ENCODE peak calls at places on chromosomes 4 and X, in eight cellular contexts. K is IMR-90, A is H9, B is cardiac muscle cell, C is dorsolateral prefrontal cortex, P is adrenal gland, U is uterus, Y is lower lobe of right lung. Q is an unnamed sample. For H3K27me3, the result is how much of the 10 kb centered on the place peaks cover.

GRCh38 chrX:40539214-40540142 is 41.3 kb upstream of the ATP6AP2 start:
- DNase-seq in B (peak), C (no peak), U (peak), P (peak), K (peak), Y (peak), A (peak), Q (peak)

GRCh38 chrX:136321532-136321931 is 20.8 kb downstream of the ADGRG4 start:
- DNase-seq in P (no peak), K (no peak), C (no peak), A (no peak), U (no peak), B (no peak), Y (no peak), Q (no peak)

GRCh38 chr4:173537628-173538147 is 7.7 kb upstream of the HAND2 start:
- DNase-seq in B (no peak), C (no peak), U (no peak), P (no peak), Y (no peak), K (no peak), A (no peak), Q (no peak)

GRCh38 chr4:145055533-145056257 is 42.3 kb downstream of the ANAPC10 start:
- DNase-seq in Y (no peak), A (no peak), K (no peak), P (no peak), C (no peak), B (no peak), U (no peak), Q (no peak)

GRCh38 chr4:121822796-121823504 is 733 bp downstream of the CCNA2 start:
- DNase-seq in U (peak), C (no peak), A (peak), B (peak), Y (peak), P (peak), K (no peak), Q (no peak)

GRCh38 chr4:74109116-74109791 is 10.3 kb upstream of the CXCL2 start:
- DNase-seq in A (peak), C (no peak), P (peak), U (no peak), Y (peak), K (peak), B (peak), Q (no peak)

GRCh38 chr4:79241846-79242245 is 84.0 kb downstream of the NAA11 start:
- DNase-seq in P (no peak), C (no peak), Y (no peak), K (peak), A (no peak), U (no peak), B (peak), Q (no peak)

GRCh38 chr4:154332681-154333421 is 158.7 kb downstream of the DCHS2 start:
- DNase-seq in A (peak), B (peak), K (peak), C (peak), U (peak), Y (peak), P (peak), Q (peak)

GRCh38 chr4:7806724-7807123 is 132.9 kb downstream of the AFAP1 start:
- DNase-seq in K (no peak), Y (no peak), A (no peak), P (no peak), C (no peak), B (no peak), U (no peak), Q (no peak)

GRCh38 chr4:113179996-113180395 is 130.5 kb downstream of the ANK2 start:
- DNase-seq in P (no peak), U (no peak), C (no peak), Y (no peak), A (no peak), B (no peak), K (peak), Q (no peak)

GRCh38 chr4:37914539-37914938 is 23.7 kb downstream of the TBC1D1 start:
- DNase-seq in B (no peak), U (no peak), C (no peak), K (no peak), Y (no peak), A (no peak), P (no peak), Q (no peak)

GRCh38 chr4:139015948-139016451 is 419 bp downstream of the NOCT start:
- DNase-seq in A (no peak), B (peak), U (no peak), C (no peak), K (peak), Y (peak), P (peak), Q (peak)

GRCh38 chr4:80235451-80235850 is 31.0 kb upstream of the FGF5 start:
- DNase-seq in Y (no peak), P (no peak), A (no peak), C (no peak), B (no peak), U (no peak), K (peak), Q (no peak)

DNA sequence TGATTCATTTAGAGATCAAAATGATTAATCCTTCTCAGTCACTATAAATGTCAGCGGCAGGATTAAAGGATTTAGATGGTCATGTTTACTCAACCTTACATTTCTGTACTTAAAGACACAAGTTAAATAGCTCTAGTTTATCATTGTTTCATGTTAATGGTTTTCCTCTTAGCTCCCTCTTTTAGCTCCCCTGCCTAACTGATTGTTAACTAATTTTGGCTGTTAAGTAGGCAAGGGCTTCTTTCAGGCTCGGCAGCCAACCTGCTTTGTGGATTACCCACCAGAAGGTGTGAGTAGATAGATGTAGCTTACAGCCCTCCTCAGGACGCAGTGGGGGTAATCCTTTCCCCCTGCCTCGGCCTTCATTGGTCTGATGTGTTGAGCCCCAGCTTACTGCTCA is 96.0 kb downstream of the TENM3 start:
- DNase-seq in C (no peak), U (no peak), P (no peak), B (no peak), Y (no peak), K (no peak), A (peak), Q (no peak)
- TF ChIP-seq CTCF in C (no peak), U (no peak), P (no peak), B (no peak), Y (no peak), K (no peak), A (peak), Q (no peak)

DNA sequence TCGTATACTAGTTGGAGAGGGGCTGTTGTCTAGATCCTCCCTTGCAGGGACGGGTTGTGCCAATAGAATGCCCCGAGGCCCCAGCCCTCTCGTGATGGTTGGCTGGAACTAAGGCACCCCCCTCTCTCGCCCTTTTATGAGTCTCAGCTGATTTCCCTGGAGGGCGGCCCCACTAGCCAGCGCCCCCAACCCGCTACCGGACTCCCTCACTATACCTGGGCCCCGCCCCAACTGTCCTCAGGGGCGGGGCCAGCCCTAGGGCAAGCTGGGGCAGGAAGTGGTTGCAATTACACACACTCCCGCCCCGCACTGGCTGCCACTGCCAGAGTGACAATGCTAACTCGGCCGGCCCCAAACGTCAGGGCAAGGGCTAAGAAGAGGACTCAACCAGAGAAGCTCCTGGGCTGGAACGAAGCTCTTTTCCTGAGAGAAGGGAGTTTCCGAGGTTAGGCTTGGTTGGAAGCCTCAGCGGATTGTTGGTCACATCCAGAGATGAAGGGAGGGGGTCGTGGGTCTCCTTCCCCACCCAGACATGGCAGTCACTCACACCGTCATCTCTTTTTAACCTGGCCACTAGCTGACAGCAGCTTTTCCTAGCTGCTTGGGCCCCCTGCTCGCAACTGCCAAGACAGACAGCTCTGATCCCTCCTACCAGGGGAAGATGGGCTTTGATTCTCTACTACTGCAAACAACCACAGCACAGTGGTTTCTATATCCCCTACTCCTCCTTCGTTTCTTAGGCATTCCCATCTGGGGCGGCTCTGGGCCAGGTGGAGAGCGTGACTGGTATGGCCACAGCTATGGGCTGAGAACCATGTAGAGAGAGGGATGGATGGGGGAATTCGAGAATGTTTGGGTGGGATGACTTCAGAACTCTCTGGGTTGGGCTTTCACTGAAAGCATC is 21.0 kb upstream of the BCORL1 start:
- DNase-seq in P (peak), A (peak), K (no peak), B (no peak), U (no peak), Y (peak), C (no peak), Q (peak)
- H3K27ac ChIP-seq in P (no peak), A (no peak), K (no peak), B (no peak), U (no peak), Y (peak), C (no peak), Q (peak)

GRCh38 chr4:6371827-6372226 is 100.6 kb downstream of the PPP2R2C start:
- DNase-seq in Y (no peak), P (no peak), U (no peak), C (no peak), B (no peak), A (no peak), K (no peak), Q (no peak)
- H3K27me3 ChIP-seq in Y (under half), P (under half), U (under half), C (under half), B (under half), A (under half), K (under half), Q (under half)

GRCh38 chr4:77819836-77820679 is 890 bp upstream of the CNOT6L start:
- DNase-seq in A (peak), K (peak), B (peak), P (peak), C (peak), U (peak), Y (peak), Q (peak)
- TF ChIP-seq CTCF in A (no peak), K (no peak), B (no peak), P (peak), C (no peak), U (no peak), Y (no peak), Q (no peak)

GRCh38 chrX:7083468-7084396 is 63.8 kb upstream of the STS start:
- DNase-seq in Y (no peak), P (no peak), A (no peak), U (no peak), B (peak), C (no peak), K (peak), Q (peak)
- H3K27ac ChIP-seq in Y (no peak), P (no peak), A (no peak), U (no peak), B (no peak), C (no peak), K (no peak), Q (peak)

GRCh38 chr4:4228356-4228668 is 1.6 kb upstream of the OTOP1 start:
- DNase-seq in Y (no peak), A (no peak), P (no peak), C (no peak), B (no peak), U (no peak), K (no peak), Q (no peak)

GRCh38 chr4:4225915-4226605 is 669 bp downstream of the OTOP1 start:
- DNase-seq in Y (no peak), U (no peak), B (peak), K (peak), A (peak), P (no peak), C (no peak), Q (no peak)

GRCh38 chr4:4227510-4228355 is 1.0 kb upstream of the OTOP1 start:
- DNase-seq in A (peak), K (no peak), Y (no peak), U (no peak), B (no peak), P (no peak), C (no peak), Q (no peak)

DNA sequence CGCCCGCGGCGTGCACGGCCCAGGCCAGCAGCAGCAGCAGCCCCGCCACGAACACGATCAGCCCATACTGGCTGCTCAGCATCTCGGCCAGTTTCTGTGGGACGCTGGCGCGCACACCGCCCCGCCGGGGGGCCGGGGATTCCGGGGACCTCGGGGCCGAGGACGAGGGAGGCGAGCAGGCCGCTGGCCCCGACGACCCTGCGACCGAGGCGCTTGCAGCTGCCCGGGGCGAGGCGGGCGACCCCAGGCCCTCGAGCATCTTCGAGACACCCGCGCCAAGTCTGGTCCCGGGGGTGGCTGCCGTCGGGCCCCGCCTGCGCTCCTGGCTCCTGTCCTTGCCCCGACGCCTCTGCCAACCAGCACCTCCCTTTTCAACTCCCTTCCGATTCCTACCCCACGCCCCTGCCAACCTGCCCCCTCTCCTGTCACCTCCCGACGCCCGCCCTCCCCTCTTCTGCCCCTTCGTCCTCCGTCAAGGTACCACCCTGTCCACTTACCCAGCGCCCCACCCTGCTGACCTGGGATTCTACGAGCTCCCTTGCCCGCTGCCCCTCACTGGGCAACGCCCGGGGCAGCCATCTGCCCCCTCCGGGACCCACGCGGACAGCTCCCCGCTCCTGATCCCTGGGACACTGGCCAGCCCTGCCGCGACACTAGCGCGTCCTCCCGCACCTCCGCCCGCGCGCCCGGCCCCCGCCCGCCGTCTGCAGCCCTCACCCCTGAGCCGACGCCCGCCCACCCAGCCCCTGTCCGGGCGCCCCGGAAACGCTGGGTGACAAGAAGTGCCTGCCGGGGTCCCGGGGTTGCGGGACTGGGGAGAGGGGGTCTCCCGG is at the start of gene OTOP1:
- DNase-seq in C (no peak), Y (no peak), U (no peak), P (no peak), B (no peak), K (no peak), A (no peak), Q (no peak)
- H3K27me3 ChIP-seq in C (half or more), Y (half or more), U (under half), P (under half), B (half or more), K (under half), A (under half), Q (under half)

DNA sequence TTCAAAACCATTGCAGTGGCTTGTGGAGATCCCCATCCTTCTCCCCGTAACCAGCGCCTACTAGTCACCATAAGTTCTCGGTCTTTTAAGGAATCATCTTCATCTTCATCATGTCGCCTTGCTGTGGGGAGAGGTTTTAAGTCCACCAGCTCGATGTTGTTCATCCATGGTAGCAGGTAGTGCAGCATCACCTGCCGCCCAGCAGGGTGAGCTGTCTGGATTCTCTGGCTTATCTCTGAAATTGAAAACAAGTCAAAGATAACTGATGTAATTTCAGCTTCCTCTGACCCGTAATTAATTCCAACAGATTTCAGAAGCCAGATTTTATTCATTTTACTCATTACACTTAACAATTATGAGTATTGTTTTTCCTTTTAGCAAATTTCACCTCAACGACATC is 67.4 kb downstream of the ZAR1 start:
- DNase-seq in K (no peak), B (peak), Y (no peak), C (no peak), P (no peak), A (peak), U (no peak), Q (no peak)
- TF ChIP-seq CTCF in K (no peak), B (peak), Y (no peak), C (no peak), P (no peak), A (peak), U (no peak), Q (no peak)

GRCh38 chrX:154300815-154301214 is 5.2 kb downstream of the TKTL1 start:
- DNase-seq in C (no peak), Y (peak), K (no peak), U (no peak), A (no peak), B (no peak), P (no peak), Q (no peak)

GRCh38 chrX:154308108-154308946 is 12.7 kb downstream of the TKTL1 start:
- DNase-seq in A (peak), P (peak), C (no peak), U (peak), K (peak), B (peak), Y (peak), Q (peak)

GRCh38 chrX:154305481-154306205 is 10.0 kb downstream of the TKTL1 start:
- DNase-seq in K (no peak), P (no peak), Y (no peak), U (no peak), A (no peak), C (no peak), B (no peak), Q (no peak)

GRCh38 chrX:154307207-154307606 is 11.6 kb downstream of the TKTL1 start:
- DNase-seq in A (no peak), C (no peak), K (no peak), Y (no peak), U (no peak), B (peak), P (no peak), Q (no peak)

DNA sequence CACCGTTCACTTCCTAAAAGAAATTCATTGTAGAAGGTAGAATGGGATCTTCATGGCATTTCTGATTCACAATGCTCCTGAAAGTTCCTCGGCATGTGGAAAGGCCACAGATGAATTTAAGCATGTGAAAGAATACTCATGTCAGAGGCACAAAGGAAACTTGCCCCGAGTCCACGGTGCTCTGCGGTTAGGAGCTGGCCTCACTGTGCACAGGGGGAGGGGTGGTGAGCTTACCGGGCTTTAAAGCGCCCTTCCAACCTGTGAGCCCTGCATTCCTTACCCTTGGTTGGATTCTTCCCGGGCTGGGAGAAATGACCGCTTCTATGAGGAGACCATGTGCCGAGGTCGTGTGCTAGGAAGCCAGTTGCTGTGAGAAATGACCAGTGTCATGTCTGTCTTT is 9.3 kb downstream of the TKTL1 start:
- DNase-seq in A (no peak), K (no peak), Y (no peak), U (no peak), P (no peak), B (no peak), C (no peak), Q (no peak)
- H3K27ac ChIP-seq in A (no peak), K (no peak), Y (no peak), U (no peak), P (no peak), B (no peak), C (no peak), Q (no peak)

DNA sequence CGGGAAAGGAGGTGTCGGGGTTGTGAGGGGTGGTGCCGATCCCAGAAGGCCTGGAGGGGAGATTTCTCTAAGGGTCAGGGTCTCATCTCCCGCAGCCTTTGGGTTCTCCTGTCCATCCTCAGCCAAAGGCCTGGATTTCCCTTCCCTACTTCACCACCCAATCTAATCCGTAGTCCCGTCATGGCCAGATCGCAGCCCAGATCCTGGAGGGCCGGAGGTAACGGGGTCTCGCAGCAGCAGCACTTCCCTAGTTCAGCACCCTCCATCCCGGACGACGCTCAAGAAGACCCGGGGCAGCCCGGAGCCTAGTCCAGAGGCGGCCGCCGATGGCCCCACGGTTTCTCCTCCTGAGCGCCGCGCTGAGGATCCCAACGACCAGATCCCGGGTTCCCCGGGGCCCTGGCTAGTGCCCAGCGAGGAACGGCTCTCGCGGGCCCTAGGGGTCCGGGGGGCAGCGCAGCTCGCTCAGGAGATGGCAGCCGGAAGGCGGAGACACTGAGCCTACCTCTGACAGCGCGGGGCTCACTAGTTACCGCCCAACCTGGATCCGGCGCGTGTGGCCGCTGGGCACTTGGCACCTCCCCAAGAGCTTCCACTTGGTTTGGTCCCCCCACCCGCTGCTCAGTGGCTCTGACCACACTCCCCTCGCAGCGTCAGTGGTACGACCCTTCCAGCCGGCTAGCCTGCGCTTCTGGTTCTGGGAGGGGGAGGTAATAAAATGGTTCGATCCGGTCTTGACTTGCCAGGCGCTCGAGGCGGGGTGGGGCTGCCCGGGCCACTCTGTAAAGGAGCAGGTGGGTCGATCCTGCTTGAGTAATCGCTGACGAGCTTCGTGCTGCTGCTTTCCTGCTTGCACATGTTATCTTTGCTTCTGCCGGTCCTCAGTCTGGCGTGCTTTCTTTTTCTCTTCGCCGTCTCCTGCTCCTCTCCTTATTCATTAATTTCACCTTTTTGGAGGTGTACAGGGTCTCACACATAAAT is 3.6 kb downstream of the MAGIX start:
- DNase-seq in Y (peak), U (peak), C (peak), B (peak), K (peak), A (peak), P (peak), Q (peak)
- H3K27me3 ChIP-seq in Y (under half), U (under half), C (under half), B (under half), K (under half), A (under half), P (under half), Q (under half)

Q was measured in CD4-positive, alpha-beta T cell.